ENCODE peak calls at places on chromosome 5, in nine cellular contexts. L is endothelial cell of umbilical vein, Z is ovary, X is upper lobe of left lung, A is A549, U is stomach, T is IMR-90, V is lower leg skin, I is adrenal gland. R is an unnamed sample.

GRCh38 chr5:122195784-122196394 is 66.5 kb downstream of the ZNF474 start:
- DNase-seq in T (peak), U (no peak), A (peak), X (no peak), L (peak), I (peak), Z (no peak), V (no peak), R (no peak)

GRCh38 chr5:147658293-147658932 is 124.1 kb downstream of the JAKMIP2 start:
- DNase-seq in U (no peak), L (no peak), I (no peak), A (no peak), V (no peak), X (no peak), Z (no peak), T (no peak), R (no peak)

GRCh38 chr5:107669543-107670027 is 1.2 kb downstream of the EFNA5 start:
- DNase-seq in X (peak), I (peak), V (peak), L (peak), T (peak), Z (peak), U (peak), A (peak), R (no peak)

GRCh38 chr5:112005533-112005926 is 248.5 kb upstream of the NREP start:
- DNase-seq in A (no peak), U (no peak), T (peak), I (no peak), X (no peak), Z (no peak), V (no peak), L (no peak), R (no peak)

GRCh38 chr5:131171276-131171815 is 602 bp downstream of the LYRM7 start:
- DNase-seq in U (no peak), I (no peak), T (no peak), V (no peak), L (no peak), Z (no peak), A (no peak), X (no peak), R (no peak)

GRCh38 chr5:172421-172820 is 18.9 kb upstream of the LRRC14B start:
- DNase-seq in A (no peak), I (no peak), Z (peak), V (peak), T (no peak), U (no peak), X (no peak), L (no peak), R (no peak)

GRCh38 chr5:178398856-178399722 is 166.5 kb upstream of the PHYKPL start:
- DNase-seq in X (peak), A (no peak), T (no peak), V (peak), L (no peak), Z (no peak), U (no peak), I (no peak), R (no peak)

GRCh38 chr5:105924366-105924765 is 1746.4 kb downstream of the EFNA5 start:
- DNase-seq in X (no peak), I (no peak), L (no peak), V (no peak), U (no peak), A (no peak), Z (no peak), T (peak), R (no peak)

GRCh38 chr5:43315262-43315661 is 2.0 kb upstream of the HMGCS1 start:
- DNase-seq in I (no peak), T (peak), Z (no peak), X (no peak), V (no peak), L (no peak), A (peak), U (no peak), R (no peak)

GRCh38 chr5:52864884-52865283 is 77.2 kb downstream of the ITGA1 start:
- DNase-seq in X (no peak), L (no peak), Z (no peak), U (no peak), I (no peak), A (peak), T (peak), V (no peak), R (no peak)

GRCh38 chr5:98651715-98652114 is 121.7 kb upstream of the RGMB start:
- DNase-seq in L (no peak), T (peak), A (no peak), V (no peak), U (no peak), I (no peak), Z (no peak), X (no peak), R (no peak)

GRCh38 chr5:10581867-10582511 is 18.1 kb downstream of the ANKRD33B start:
- DNase-seq in T (no peak), A (no peak), V (peak), X (no peak), Z (no peak), I (no peak), L (no peak), U (no peak), R (no peak)

GRCh38 chr5:157511656-157512644 is 51.9 kb downstream of the NIPAL4 start:
- DNase-seq in U (peak), A (peak), T (peak), X (peak), I (peak), V (peak), L (peak), Z (peak), R (peak)

GRCh38 chr5:41754857-41755256 is 115.4 kb downstream of the OXCT1 start:
- DNase-seq in L (no peak), U (no peak), T (no peak), A (no peak), Z (no peak), V (no peak), X (no peak), I (no peak), R (no peak)

GRCh38 chr5:34415559-34416198 is 240.4 kb upstream of the RAI14 start:
- DNase-seq in Z (no peak), I (no peak), V (no peak), X (no peak), U (no peak), T (peak), A (no peak), L (no peak), R (no peak)

GRCh38 chr5:23035555-23036090 is 182.5 kb upstream of the CDH12 start:
- DNase-seq in X (no peak), Z (no peak), A (no peak), T (no peak), I (no peak), L (no peak), V (no peak), U (no peak), R (no peak)

GRCh38 chr5:141518616-141519015 is 29.7 kb downstream of the PCDHGC5 start:
- DNase-seq in A (no peak), I (no peak), L (no peak), X (no peak), U (no peak), T (no peak), V (no peak), Z (no peak), R (no peak)

GRCh38 chr5:38640012-38640395 is 83.6 kb upstream of the LIFR start:
- DNase-seq in X (no peak), Z (no peak), T (peak), V (no peak), I (no peak), A (peak), L (no peak), U (no peak), R (no peak)

GRCh38 chr5:175873090-175873454 is 1.7 kb downstream of the CPLX2 start:
- DNase-seq in Z (no peak), A (peak), T (no peak), I (no peak), V (no peak), X (no peak), U (no peak), L (no peak), R (no peak)

GRCh38 chr5:55438931-55439477 is 95.8 kb downstream of the PLPP1 start:
- DNase-seq in T (peak), L (no peak), A (peak), U (no peak), X (no peak), I (no peak), Z (no peak), V (no peak), R (no peak)

GRCh38 chr5:90294604-90295003 is 115.0 kb downstream of the CETN3 start:
- DNase-seq in A (no peak), X (no peak), V (no peak), T (no peak), I (no peak), Z (no peak), L (no peak), U (no peak), R (no peak)

GRCh38 chr5:171407234-171407633 is 12.2 kb upstream of the FGF18 start:
- DNase-seq in V (no peak), T (no peak), A (no peak), U (no peak), Z (no peak), L (no peak), I (no peak), X (no peak), R (no peak)

GRCh38 chr5:116288524-116288923 is 203.7 kb downstream of the COMMD10 start:
- DNase-seq in U (no peak), I (no peak), V (no peak), Z (no peak), A (no peak), T (no peak), X (no peak), L (no peak), R (no peak)

GRCh38 chr5:92662741-92663140 is 918.3 kb downstream of the NR2F1-AS1 start:
- DNase-seq in I (no peak), Z (no peak), V (no peak), X (no peak), L (no peak), T (no peak), A (no peak), U (no peak), R (no peak)

GRCh38 chr5:6488021-6488420 is 39.4 kb downstream of the UBE2QL1 start:
- DNase-seq in A (no peak), L (no peak), Z (no peak), V (no peak), U (no peak), I (no peak), T (no peak), X (no peak), R (no peak)

GRCh38 chr5:146301666-146302065 is 37.0 kb upstream of the POU4F3 start:
- DNase-seq in Z (no peak), A (no peak), X (no peak), L (no peak), V (no peak), I (no peak), T (peak), U (no peak), R (no peak)

GRCh38 chr5:133376986-133377385 is 235.4 kb downstream of the FSTL4 start:
- DNase-seq in T (no peak), X (no peak), I (no peak), L (no peak), A (no peak), V (peak), U (no peak), Z (no peak), R (no peak)

GRCh38 chr5:131528682-131529081 is 106.3 kb downstream of the RAPGEF6 start:
- DNase-seq in I (no peak), L (no peak), U (no peak), A (no peak), X (no peak), V (no peak), Z (no peak), T (no peak), R (no peak)

GRCh38 chr5:159581502-159582249 is 251.4 kb upstream of the IL12B start:
- DNase-seq in A (peak), T (peak), X (no peak), I (peak), Z (no peak), U (no peak), L (no peak), V (no peak), R (no peak)

GRCh38 chr5:136033848-136034247 is 5.1 kb downstream of the TGFBI start:
- DNase-seq in T (no peak), V (peak), U (no peak), X (no peak), A (no peak), Z (no peak), L (no peak), I (no peak), R (no peak)

GRCh38 chr5:32002755-32003154 is 171.4 kb downstream of the GOLPH3 start:
- DNase-seq in T (no peak), V (no peak), X (no peak), Z (no peak), U (no peak), A (no peak), I (no peak), L (no peak), R (no peak)

GRCh38 chr5:430214-430925 is 12.6 kb upstream of the EXOC3 start:
- DNase-seq in U (peak), T (no peak), L (no peak), I (no peak), V (peak), X (peak), Z (no peak), A (no peak), R (no peak)

GRCh38 chr5:10059611-10060379 is 189.9 kb downstream of the ATPSCKMT start:
- DNase-seq in X (no peak), U (no peak), I (no peak), T (no peak), Z (no peak), A (peak), L (no peak), V (peak), R (no peak)

GRCh38 chr5:176608937-176609723 is 826 bp downstream of the GPRIN1 start:
- DNase-seq in V (no peak), T (no peak), L (no peak), I (no peak), X (no peak), U (no peak), Z (no peak), A (no peak), R (no peak)

DNA sequence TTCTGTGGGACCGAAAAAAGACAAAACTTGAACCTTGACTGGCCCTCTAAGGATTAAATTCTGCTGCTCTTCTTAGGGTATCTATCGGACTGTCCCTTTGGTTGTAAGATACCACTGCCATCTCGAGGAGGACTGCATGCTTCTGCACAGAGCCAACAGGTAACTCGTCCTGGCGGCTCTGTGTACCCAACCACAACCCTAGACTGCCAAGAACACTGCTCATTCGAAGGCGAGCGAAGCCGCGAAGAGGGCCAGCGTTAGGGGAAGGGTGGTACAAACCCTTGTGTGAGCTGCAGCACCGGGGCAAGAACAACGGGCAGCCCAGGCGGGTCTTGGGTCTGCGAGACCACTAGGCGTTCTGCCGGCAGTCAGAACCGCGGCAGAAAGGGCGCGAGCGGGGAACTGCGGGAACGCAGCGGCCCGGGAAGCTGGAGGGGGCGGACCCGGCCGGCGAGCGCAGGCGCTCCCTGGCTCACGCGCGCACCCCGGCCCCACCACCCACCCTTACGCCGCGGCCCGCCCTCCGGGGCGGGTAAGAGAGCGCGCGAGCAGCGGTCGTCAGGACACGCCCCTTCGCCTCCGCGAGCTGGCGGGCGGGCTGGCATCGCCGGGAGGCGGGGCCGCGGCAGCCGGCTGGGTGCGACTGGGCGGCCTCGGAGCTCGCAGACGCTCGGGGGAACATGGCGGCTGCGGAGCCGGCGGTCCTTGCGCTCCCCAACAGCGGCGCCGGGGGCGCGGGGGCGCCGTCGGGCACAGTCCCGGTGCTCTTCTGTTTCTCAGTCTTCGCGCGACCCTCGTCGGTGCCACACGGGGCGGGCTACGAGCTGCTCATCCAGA is at the start of gene ISOC1:
- DNase-seq in L (peak), T (peak), U (peak), X (peak), Z (peak), I (peak), V (peak), A (peak), R (peak)
- TF ChIP-seq POLR2A in L (peak), T (peak), U (no peak), X (peak), Z (peak), I (peak), V (no peak), A (peak), R (peak)

DNA sequence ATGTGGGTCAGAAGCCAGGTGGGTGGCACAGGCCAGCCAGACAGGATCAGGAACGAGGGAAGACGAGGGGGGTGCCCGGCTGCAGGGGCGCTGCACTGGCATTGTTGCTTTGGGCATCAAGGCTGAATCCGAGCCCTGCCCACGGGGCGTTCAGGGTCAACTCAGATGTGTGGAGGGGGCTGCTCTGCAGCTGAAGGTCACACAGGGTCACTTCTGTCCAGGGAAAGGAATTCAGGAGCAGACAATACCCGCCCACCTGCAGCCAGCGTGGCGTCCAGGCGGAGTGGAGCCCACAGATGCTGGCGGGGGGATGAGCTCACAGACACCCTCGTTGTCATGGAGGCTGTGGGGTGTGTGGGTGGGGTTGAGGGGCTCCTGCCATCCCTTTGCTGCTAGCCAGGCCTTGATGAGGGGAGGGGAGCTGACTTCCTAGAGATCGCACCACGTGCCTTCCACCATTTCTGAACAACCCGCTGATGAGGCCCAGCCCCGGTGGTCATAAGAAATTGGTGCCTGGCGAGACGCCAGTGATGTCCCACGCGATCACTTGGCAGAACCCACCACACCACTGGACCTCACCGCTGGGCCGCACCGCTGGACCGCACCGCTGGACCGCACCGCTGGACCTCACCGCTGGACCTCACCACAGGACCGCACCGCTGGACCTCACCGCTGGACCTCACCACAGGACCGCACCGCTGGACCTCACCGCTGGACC is 31.2 kb downstream of the MRPL36 start:
- DNase-seq in U (no peak), I (no peak), X (no peak), V (no peak), T (no peak), L (no peak), Z (no peak), A (no peak), R (no peak)
- H3K4me3 ChIP-seq in U (no peak), I (no peak), X (no peak), V (no peak), T (no peak), L (no peak), Z (no peak), A (no peak), R (no peak)

GRCh38 chr5:172772112-172772906 is 1.3 kb upstream of the DUSP1 start:
- DNase-seq in L (peak), X (peak), V (peak), T (peak), I (peak), Z (peak), A (peak), U (peak), R (peak)
- TF ChIP-seq POLR2A in L (peak), X (peak), V (no peak), T (no peak), I (peak), Z (no peak), A (no peak), U (no peak), R (no peak)

DNA sequence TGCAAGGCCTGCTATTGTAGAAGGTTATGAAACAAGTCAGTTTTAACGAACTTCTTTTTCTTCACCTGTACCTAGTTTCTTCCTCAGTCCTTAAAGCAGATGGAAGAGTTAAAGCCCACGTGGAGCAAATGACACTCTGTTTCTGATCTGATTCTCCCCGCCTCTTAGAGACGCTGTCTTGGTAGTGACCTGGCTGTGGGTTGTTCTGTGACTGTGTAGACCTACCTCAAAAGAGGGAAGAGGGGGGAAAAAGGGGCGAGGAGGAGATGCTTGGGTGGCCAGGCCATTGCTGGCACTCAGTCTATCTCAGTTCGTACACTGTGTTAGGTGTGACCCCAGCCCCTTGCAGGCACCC is 610 bp downstream of the GFRA3 start:
- DNase-seq in Z (no peak), A (no peak), V (no peak), X (no peak), L (no peak), T (no peak), U (no peak), I (no peak), R (no peak)
- H3K4me3 ChIP-seq in Z (no peak), A (no peak), V (no peak), X (peak), L (peak), T (peak), U (peak), I (no peak), R (peak)

GRCh38 chr5:81313278-81313677 is 11.9 kb downstream of the ZCCHC9 start:
- DNase-seq in X (no peak), T (no peak), I (no peak), L (no peak), V (no peak), U (no peak), Z (no peak), A (no peak), R (no peak)
- TF ChIP-seq POLR2A in X (no peak), T (no peak), I (no peak), L (no peak), V (no peak), U (no peak), Z (no peak), A (no peak), R (no peak)

GRCh38 chr5:127409236-127409921 is 108.1 kb upstream of the PRRC1 start:
- DNase-seq in U (no peak), T (no peak), V (no peak), I (no peak), X (no peak), L (no peak), A (no peak), Z (no peak), R (no peak)
- H3K4me3 ChIP-seq in U (no peak), T (no peak), V (no peak), I (no peak), X (no peak), L (no peak), A (no peak), Z (no peak), R (no peak)

DNA sequence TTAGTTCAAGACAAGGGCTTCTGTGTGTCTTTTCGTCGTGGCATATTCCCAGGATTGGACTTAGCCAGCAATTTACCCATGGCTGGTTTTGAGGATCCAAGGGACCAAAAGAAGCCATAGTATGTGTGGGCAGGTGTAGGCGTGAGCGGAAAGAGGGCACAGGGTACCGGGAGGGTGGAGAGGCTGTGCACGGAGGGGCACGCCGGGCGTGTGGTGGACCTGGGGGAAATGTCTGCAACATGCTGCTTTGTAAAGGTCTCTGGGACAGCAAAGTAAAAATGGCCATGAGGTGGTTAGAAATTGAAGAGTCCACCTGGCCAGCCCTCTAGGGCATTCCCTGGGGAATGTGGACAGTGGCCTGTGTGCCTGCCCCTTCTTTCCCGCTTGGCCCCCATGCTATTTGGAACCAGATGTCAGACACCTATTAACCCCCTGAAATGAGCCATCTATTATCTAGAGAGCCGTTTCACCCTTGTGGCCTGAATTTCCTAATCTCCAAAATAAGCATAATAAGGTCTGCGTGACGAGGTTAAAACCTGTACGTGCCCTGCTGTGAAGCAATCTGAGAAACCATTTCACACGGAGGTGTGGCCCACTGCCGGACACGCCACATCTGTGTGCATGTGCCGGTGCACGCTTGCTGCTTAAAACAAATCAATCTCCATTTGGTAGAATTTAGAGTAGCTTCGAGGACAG is 5.1 kb downstream of the FLT4 start:
- DNase-seq in L (no peak), T (no peak), Z (no peak), U (no peak), I (no peak), X (peak), V (no peak), A (no peak), R (no peak)
- TF ChIP-seq POLR2A in L (no peak), T (no peak), Z (no peak), U (no peak), I (no peak), X (no peak), V (no peak), A (no peak), R (no peak)

GRCh38 chr5:134511796-134512660 is 13.4 kb upstream of the JADE2 start:
- DNase-seq in I (peak), V (peak), X (no peak), U (peak), Z (peak), T (peak), A (peak), L (no peak), R (peak)
- H3K4me3 ChIP-seq in I (no peak), V (no peak), X (no peak), U (no peak), Z (no peak), T (no peak), A (no peak), L (no peak), R (no peak)